ENCODE peak calls at places on chromosome 10, in nine cellular contexts. One of them, this sample, is unnamed.

GRCh38 chr10:34473174-34474059 is 341.7 kb downstream of the PARD3 start:
- DNase-seq in foreskin fibroblast: no peak
- DNase-seq in GM20000: no peak
- DNase-seq in WERI-Rb-1: no peak
- DNase-seq in epithelial cell of esophagus: no peak
- DNase-seq in right atrium auricular region: no peak
- DNase-seq in PC-3: no peak
- DNase-seq in ovary: no peak
- DNase-seq in foreskin keratinocyte: no peak
- DNase-seq in this sample: no peak

GRCh38 chr10:7474388-7474787 is 63.6 kb upstream of the SFMBT2 start:
- DNase-seq in foreskin fibroblast: no peak
- DNase-seq in foreskin keratinocyte: no peak
- DNase-seq in right atrium auricular region: no peak
- DNase-seq in epithelial cell of esophagus: no peak
- DNase-seq in PC-3: no peak
- DNase-seq in WERI-Rb-1: no peak
- DNase-seq in GM20000: no peak
- DNase-seq in ovary: no peak
- DNase-seq in this sample: no peak

GRCh38 chr10:110510730-110511129 is 13.0 kb downstream of the DUSP5 start:
- DNase-seq in PC-3: no peak
- DNase-seq in epithelial cell of esophagus: no peak
- DNase-seq in foreskin keratinocyte: peak
- DNase-seq in ovary: no peak
- DNase-seq in foreskin fibroblast: no peak
- DNase-seq in right atrium auricular region: no peak
- DNase-seq in WERI-Rb-1: no peak
- DNase-seq in GM20000: no peak
- DNase-seq in this sample: no peak

GRCh38 chr10:74923556-74923955 is 97.2 kb downstream of the KAT6B start:
- DNase-seq in ovary: no peak
- DNase-seq in PC-3: peak
- DNase-seq in epithelial cell of esophagus: no peak
- DNase-seq in foreskin fibroblast: no peak
- DNase-seq in WERI-Rb-1: peak
- DNase-seq in foreskin keratinocyte: no peak
- DNase-seq in GM20000: no peak
- DNase-seq in right atrium auricular region: no peak
- DNase-seq in this sample: no peak

GRCh38 chr10:34817054-34817453 is 2.0 kb upstream of the PARD3 start:
- DNase-seq in right atrium auricular region: no peak
- DNase-seq in foreskin keratinocyte: no peak
- DNase-seq in WERI-Rb-1: no peak
- DNase-seq in PC-3: no peak
- DNase-seq in foreskin fibroblast: no peak
- DNase-seq in ovary: no peak
- DNase-seq in GM20000: no peak
- DNase-seq in epithelial cell of esophagus: no peak
- DNase-seq in this sample: no peak

GRCh38 chr10:92990615-92991014 is 70.0 kb upstream of the CYP26C1 start:
- DNase-seq in foreskin keratinocyte: peak
- DNase-seq in right atrium auricular region: no peak
- DNase-seq in PC-3: peak
- DNase-seq in foreskin fibroblast: no peak
- DNase-seq in epithelial cell of esophagus: peak
- DNase-seq in WERI-Rb-1: no peak
- DNase-seq in GM20000: peak
- DNase-seq in ovary: no peak
- DNase-seq in this sample: no peak

GRCh38 chr10:89548673-89549072 is 13.3 kb upstream of the SLC16A12 start:
- DNase-seq in foreskin keratinocyte: no peak
- DNase-seq in foreskin fibroblast: no peak
- DNase-seq in right atrium auricular region: no peak
- DNase-seq in epithelial cell of esophagus: peak
- DNase-seq in PC-3: no peak
- DNase-seq in GM20000: no peak
- DNase-seq in WERI-Rb-1: no peak
- DNase-seq in ovary: no peak
- DNase-seq in this sample: no peak

GRCh38 chr10:35574924-35575352 is 30.2 kb upstream of the GJD4 start:
- DNase-seq in foreskin fibroblast: peak
- DNase-seq in PC-3: peak
- DNase-seq in GM20000: no peak
- DNase-seq in WERI-Rb-1: no peak
- DNase-seq in ovary: no peak
- DNase-seq in epithelial cell of esophagus: no peak
- DNase-seq in foreskin keratinocyte: no peak
- DNase-seq in right atrium auricular region: peak
- DNase-seq in this sample: no peak

GRCh38 chr10:35502697-35503096 is 102.4 kb upstream of the GJD4 start:
- DNase-seq in GM20000: no peak
- DNase-seq in WERI-Rb-1: no peak
- DNase-seq in foreskin fibroblast: no peak
- DNase-seq in epithelial cell of esophagus: no peak
- DNase-seq in PC-3: no peak
- DNase-seq in ovary: no peak
- DNase-seq in foreskin keratinocyte: no peak
- DNase-seq in right atrium auricular region: no peak
- DNase-seq in this sample: no peak

GRCh38 chr10:111820471-111820870 is 363.1 kb downstream of the GPAM start:
- DNase-seq in GM20000: no peak
- DNase-seq in right atrium auricular region: no peak
- DNase-seq in PC-3: no peak
- DNase-seq in epithelial cell of esophagus: no peak
- DNase-seq in foreskin keratinocyte: no peak
- DNase-seq in WERI-Rb-1: no peak
- DNase-seq in foreskin fibroblast: no peak
- DNase-seq in ovary: no peak
- DNase-seq in this sample: no peak

GRCh38 chr10:12042409-12042796 is 206 bp downstream of the UPF2 start:
- DNase-seq in foreskin fibroblast: peak
- DNase-seq in epithelial cell of esophagus: peak
- DNase-seq in PC-3: no peak
- DNase-seq in ovary: no peak
- DNase-seq in WERI-Rb-1: peak
- DNase-seq in foreskin keratinocyte: no peak
- DNase-seq in GM20000: peak
- DNase-seq in right atrium auricular region: no peak
- DNase-seq in this sample: no peak

GRCh38 chr10:108112218-108112617 is 947.7 kb upstream of the SORCS1 start:
- DNase-seq in foreskin keratinocyte: no peak
- DNase-seq in right atrium auricular region: no peak
- DNase-seq in PC-3: peak
- DNase-seq in ovary: no peak
- DNase-seq in GM20000: no peak
- DNase-seq in foreskin fibroblast: no peak
- DNase-seq in WERI-Rb-1: no peak
- DNase-seq in epithelial cell of esophagus: peak
- DNase-seq in this sample: no peak
- TF ChIP-seq CTCF in foreskin keratinocyte: peak
- TF ChIP-seq CTCF in right atrium auricular region: no peak
- TF ChIP-seq CTCF in PC-3: peak
- TF ChIP-seq CTCF in ovary: no peak
- TF ChIP-seq CTCF in GM20000: no peak
- TF ChIP-seq CTCF in foreskin fibroblast: no peak
- TF ChIP-seq CTCF in WERI-Rb-1: peak
- TF ChIP-seq CTCF in epithelial cell of esophagus: peak
- TF ChIP-seq CTCF in this sample: peak

DNA sequence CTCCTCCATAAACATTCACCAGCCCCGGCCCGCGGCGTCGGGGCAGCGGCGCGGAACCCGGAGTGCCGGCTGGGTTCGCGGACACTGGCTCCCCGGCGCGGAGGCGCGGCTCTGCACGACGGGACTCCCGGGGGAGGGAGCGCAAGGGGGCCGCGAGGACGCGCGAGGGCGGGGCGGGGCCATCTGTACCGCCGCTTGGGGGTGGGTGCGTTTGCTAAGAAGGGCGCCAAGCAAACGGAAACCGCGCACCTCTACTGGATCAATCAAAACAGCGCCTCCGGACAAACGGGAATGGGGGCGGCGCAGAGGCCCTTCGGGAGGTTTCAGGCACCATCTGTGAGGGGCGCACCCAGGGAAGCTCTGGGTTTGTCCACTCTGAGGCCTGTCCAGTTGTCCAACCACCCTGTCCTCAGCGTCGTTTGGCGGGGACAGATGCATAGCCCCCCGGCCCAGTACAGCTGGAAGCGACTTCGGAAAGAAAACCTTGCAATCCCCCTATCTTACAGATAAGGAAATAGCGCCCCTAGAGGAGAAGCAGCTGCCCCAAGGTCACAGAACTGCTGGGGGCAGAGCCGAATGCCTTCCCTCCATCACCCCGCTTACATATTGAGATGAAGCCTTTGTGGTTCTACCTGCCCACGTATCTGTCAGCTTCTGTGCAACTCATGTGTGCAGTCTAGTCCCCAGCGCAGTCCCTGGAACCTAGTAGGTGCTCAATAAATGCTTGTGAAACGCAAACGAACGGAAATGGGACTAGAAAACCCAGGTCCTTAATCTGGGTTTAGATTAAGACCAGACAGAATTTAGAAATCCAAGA is 10.7 kb upstream of the SLIT1 start:
- DNase-seq in foreskin fibroblast: peak
- DNase-seq in ovary: peak
- DNase-seq in PC-3: peak
- DNase-seq in GM20000: peak
- DNase-seq in foreskin keratinocyte: peak
- DNase-seq in WERI-Rb-1: peak
- DNase-seq in epithelial cell of esophagus: peak
- DNase-seq in right atrium auricular region: no peak
- DNase-seq in this sample: peak
- TF ChIP-seq CTCF in foreskin fibroblast: peak
- TF ChIP-seq CTCF in ovary: no peak
- TF ChIP-seq CTCF in PC-3: peak
- TF ChIP-seq CTCF in GM20000: peak
- TF ChIP-seq CTCF in foreskin keratinocyte: peak
- TF ChIP-seq CTCF in WERI-Rb-1: peak
- TF ChIP-seq CTCF in epithelial cell of esophagus: peak
- TF ChIP-seq CTCF in right atrium auricular region: peak
- TF ChIP-seq CTCF in this sample: peak

GRCh38 chr10:3622845-3623621 is 162.0 kb downstream of the KLF6 start:
- DNase-seq in GM20000: no peak
- DNase-seq in foreskin keratinocyte: no peak
- DNase-seq in right atrium auricular region: no peak
- DNase-seq in WERI-Rb-1: no peak
- DNase-seq in foreskin fibroblast: no peak
- DNase-seq in PC-3: no peak
- DNase-seq in ovary: no peak
- DNase-seq in epithelial cell of esophagus: no peak
- DNase-seq in this sample: no peak
- TF ChIP-seq CTCF in GM20000: no peak
- TF ChIP-seq CTCF in foreskin keratinocyte: no peak
- TF ChIP-seq CTCF in right atrium auricular region: no peak
- TF ChIP-seq CTCF in WERI-Rb-1: no peak
- TF ChIP-seq CTCF in foreskin fibroblast: no peak
- TF ChIP-seq CTCF in PC-3: no peak
- TF ChIP-seq CTCF in ovary: no peak
- TF ChIP-seq CTCF in epithelial cell of esophagus: no peak
- TF ChIP-seq CTCF in this sample: no peak

GRCh38 chr10:63436225-63436624 is 29.6 kb downstream of the JMJD1C start:
- DNase-seq in ovary: no peak
- DNase-seq in epithelial cell of esophagus: no peak
- DNase-seq in foreskin keratinocyte: no peak
- DNase-seq in PC-3: no peak
- DNase-seq in foreskin fibroblast: no peak
- DNase-seq in right atrium auricular region: no peak
- DNase-seq in GM20000: no peak
- DNase-seq in WERI-Rb-1: no peak
- DNase-seq in this sample: no peak
- TF ChIP-seq CTCF in ovary: no peak
- TF ChIP-seq CTCF in epithelial cell of esophagus: no peak
- TF ChIP-seq CTCF in foreskin keratinocyte: no peak
- TF ChIP-seq CTCF in PC-3: no peak
- TF ChIP-seq CTCF in foreskin fibroblast: no peak
- TF ChIP-seq CTCF in right atrium auricular region: no peak
- TF ChIP-seq CTCF in GM20000: no peak
- TF ChIP-seq CTCF in WERI-Rb-1: no peak
- TF ChIP-seq CTCF in this sample: no peak

GRCh38 chr10:1311707-1312106 is 255.5 kb downstream of the WDR37 start:
- DNase-seq in ovary: no peak
- DNase-seq in right atrium auricular region: no peak
- DNase-seq in foreskin fibroblast: no peak
- DNase-seq in GM20000: no peak
- DNase-seq in foreskin keratinocyte: no peak
- DNase-seq in PC-3: no peak
- DNase-seq in epithelial cell of esophagus: no peak
- DNase-seq in WERI-Rb-1: no peak
- DNase-seq in this sample: no peak

GRCh38 chr10:1309969-1310789 is 254.0 kb downstream of the WDR37 start:
- DNase-seq in GM20000: no peak
- DNase-seq in epithelial cell of esophagus: no peak
- DNase-seq in WERI-Rb-1: no peak
- DNase-seq in foreskin fibroblast: no peak
- DNase-seq in ovary: no peak
- DNase-seq in PC-3: no peak
- DNase-seq in right atrium auricular region: peak
- DNase-seq in foreskin keratinocyte: no peak
- DNase-seq in this sample: no peak

GRCh38 chr10:1308415-1308814 is 252.2 kb downstream of the WDR37 start:
- DNase-seq in right atrium auricular region: peak
- DNase-seq in GM20000: no peak
- DNase-seq in foreskin fibroblast: no peak
- DNase-seq in WERI-Rb-1: no peak
- DNase-seq in PC-3: no peak
- DNase-seq in foreskin keratinocyte: no peak
- DNase-seq in ovary: no peak
- DNase-seq in epithelial cell of esophagus: no peak
- DNase-seq in this sample: no peak

GRCh38 chr10:1309237-1309968 is 253.2 kb downstream of the WDR37 start:
- DNase-seq in epithelial cell of esophagus: no peak
- DNase-seq in PC-3: no peak
- DNase-seq in ovary: no peak
- DNase-seq in foreskin keratinocyte: no peak
- DNase-seq in WERI-Rb-1: no peak
- DNase-seq in GM20000: no peak
- DNase-seq in foreskin fibroblast: no peak
- DNase-seq in right atrium auricular region: peak
- DNase-seq in this sample: no peak
- TF ChIP-seq CTCF in epithelial cell of esophagus: no peak
- TF ChIP-seq CTCF in PC-3: no peak
- TF ChIP-seq CTCF in ovary: no peak
- TF ChIP-seq CTCF in foreskin keratinocyte: no peak
- TF ChIP-seq CTCF in WERI-Rb-1: no peak
- TF ChIP-seq CTCF in GM20000: no peak
- TF ChIP-seq CTCF in foreskin fibroblast: no peak
- TF ChIP-seq CTCF in right atrium auricular region: no peak
- TF ChIP-seq CTCF in this sample: no peak

DNA sequence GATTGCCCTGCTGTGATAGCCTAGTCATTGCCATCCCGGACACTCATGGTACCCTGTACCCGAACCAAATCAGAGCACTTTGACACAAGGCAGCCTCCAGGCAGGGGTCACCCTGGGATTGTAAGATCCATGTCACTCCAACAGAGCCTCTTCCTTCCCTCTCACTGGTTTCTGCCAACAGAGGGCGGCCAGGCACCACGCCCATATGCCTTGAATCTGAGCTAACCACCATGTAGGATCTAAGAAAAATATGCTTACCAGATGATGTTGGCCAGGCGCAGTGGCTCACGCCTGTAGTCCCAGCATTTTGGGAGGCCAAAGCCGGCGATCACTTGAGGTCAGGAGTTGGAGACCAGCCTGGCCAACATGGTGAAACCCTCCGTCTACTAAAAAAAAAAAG is 389.2 kb upstream of the KLF6 start:
- DNase-seq in foreskin fibroblast: peak
- DNase-seq in foreskin keratinocyte: no peak
- DNase-seq in GM20000: no peak
- DNase-seq in PC-3: peak
- DNase-seq in epithelial cell of esophagus: no peak
- DNase-seq in ovary: no peak
- DNase-seq in right atrium auricular region: no peak
- DNase-seq in WERI-Rb-1: peak
- DNase-seq in this sample: no peak
- TF ChIP-seq CTCF in foreskin fibroblast: no peak
- TF ChIP-seq CTCF in foreskin keratinocyte: peak
- TF ChIP-seq CTCF in GM20000: no peak
- TF ChIP-seq CTCF in PC-3: peak
- TF ChIP-seq CTCF in epithelial cell of esophagus: no peak
- TF ChIP-seq CTCF in ovary: no peak
- TF ChIP-seq CTCF in right atrium auricular region: no peak
- TF ChIP-seq CTCF in WERI-Rb-1: peak
- TF ChIP-seq CTCF in this sample: no peak

This sample was measured in glutamatergic neuron.